ENCODE peak calls at places on chromosome X, in five cellular contexts. L is GM23248, N is endothelial cell of umbilical vein, C is coronary artery, W is tibial nerve. Y is an unnamed sample.

GRCh38 chrX:38437093-38437492 is 84.7 kb downstream of the OTC start:
- DNase-seq in L (peak), C (no peak), W (no peak), N (no peak), Y (no peak)

GRCh38 chrX:119684916-119685224 is 8.1 kb downstream of the SEPTIN6 start:
- DNase-seq in W (no peak), N (no peak), C (no peak), L (peak), Y (no peak)

GRCh38 chrX:95662200-95662599 is 1022.4 kb upstream of the DIAPH2 start:
- DNase-seq in L (no peak), W (no peak), N (no peak), C (no peak), Y (no peak)

GRCh38 chrX:138897621-138898492 is 186.3 kb upstream of the FGF13 start:
- DNase-seq in W (no peak), N (no peak), C (no peak), L (peak), Y (no peak)

GRCh38 chrX:121894756-121895155 is 847.3 kb downstream of the GLUD2 start:
- DNase-seq in N (no peak), C (no peak), L (no peak), W (no peak), Y (no peak)

GRCh38 chrX:141402897-141403610 is 160.7 kb upstream of the SPANXC start:
- DNase-seq in L (no peak), N (no peak), W (no peak), C (no peak), Y (no peak)

GRCh38 chrX:77505227-77505626 is 58.0 kb downstream of the FGF16 start:
- DNase-seq in W (no peak), N (peak), C (no peak), L (peak), Y (no peak)

GRCh38 chrX:10685923-10686595 is 65.7 kb upstream of the MID1 start:
- DNase-seq in N (no peak), C (no peak), W (no peak), L (peak), Y (no peak)

GRCh38 chrX:49001521-49002090 is 458 bp downstream of the GRIPAP1 start:
- DNase-seq in C (no peak), L (peak), N (peak), W (no peak), Y (no peak)

GRCh38 chrX:115616943-115617563 is 56.1 kb downstream of the PLS3 start:
- DNase-seq in C (no peak), W (no peak), N (peak), L (peak), Y (no peak)
- H3K27ac ChIP-seq in C (peak), W (peak), N (no peak), L (peak), Y (peak)

GRCh38 chrX:40155617-40156471 is 58.1 kb upstream of the BCOR start:
- DNase-seq in C (no peak), W (no peak), L (peak), N (no peak), Y (no peak)

GRCh38 chrX:40156472-40157227 is 58.9 kb upstream of the BCOR start:
- DNase-seq in N (no peak), C (no peak), W (no peak), L (no peak), Y (no peak)

GRCh38 chrX:40157228-40158035 is 59.7 kb upstream of the BCOR start:
- DNase-seq in W (no peak), L (no peak), N (no peak), C (no peak), Y (no peak)

GRCh38 chrX:40154853-40155616 is 57.3 kb upstream of the BCOR start:
- DNase-seq in N (peak), C (no peak), W (no peak), L (peak), Y (no peak)

GRCh38 chrX:40158036-40158706 is 60.4 kb upstream of the BCOR start:
- DNase-seq in N (no peak), C (no peak), W (no peak), L (peak), Y (no peak)
- H3K27ac ChIP-seq in N (peak), C (peak), W (peak), L (no peak), Y (no peak)

GRCh38 chrX:18394477-18394876 is 30.9 kb upstream of the CDKL5 start:
- DNase-seq in N (no peak), L (no peak), W (no peak), C (no peak), Y (no peak)
- H3K27ac ChIP-seq in N (no peak), L (no peak), W (no peak), C (no peak), Y (no peak)

GRCh38 chrX:136039968-136040367 is 54.7 kb downstream of the SLC9A6 start:
- DNase-seq in C (no peak), L (peak), W (no peak), N (no peak), Y (no peak)

GRCh38 chrX:136035663-136036062 is 50.4 kb downstream of the SLC9A6 start:
- DNase-seq in L (no peak), N (no peak), C (no peak), W (no peak), Y (no peak)

GRCh38 chrX:136046295-136046894 is 61.2 kb downstream of the SLC9A6 start:
- DNase-seq in N (peak), C (no peak), L (no peak), W (no peak), Y (no peak)

GRCh38 chrX:136039485-136039884 is 54.2 kb downstream of the SLC9A6 start:
- DNase-seq in C (no peak), L (no peak), N (no peak), W (no peak), Y (no peak)

GRCh38 chrX:136041254-136041812 is 56.1 kb downstream of the SLC9A6 start:
- DNase-seq in C (no peak), N (no peak), W (no peak), L (no peak), Y (no peak)
- H3K27ac ChIP-seq in C (peak), N (no peak), W (no peak), L (no peak), Y (no peak)

GRCh38 chrX:150508461-150509367 is 59.7 kb upstream of the MTM1 start:
- DNase-seq in N (peak), C (peak), W (peak), L (peak), Y (no peak)
- H3K27ac ChIP-seq in N (peak), C (peak), W (peak), L (peak), Y (peak)

DNA sequence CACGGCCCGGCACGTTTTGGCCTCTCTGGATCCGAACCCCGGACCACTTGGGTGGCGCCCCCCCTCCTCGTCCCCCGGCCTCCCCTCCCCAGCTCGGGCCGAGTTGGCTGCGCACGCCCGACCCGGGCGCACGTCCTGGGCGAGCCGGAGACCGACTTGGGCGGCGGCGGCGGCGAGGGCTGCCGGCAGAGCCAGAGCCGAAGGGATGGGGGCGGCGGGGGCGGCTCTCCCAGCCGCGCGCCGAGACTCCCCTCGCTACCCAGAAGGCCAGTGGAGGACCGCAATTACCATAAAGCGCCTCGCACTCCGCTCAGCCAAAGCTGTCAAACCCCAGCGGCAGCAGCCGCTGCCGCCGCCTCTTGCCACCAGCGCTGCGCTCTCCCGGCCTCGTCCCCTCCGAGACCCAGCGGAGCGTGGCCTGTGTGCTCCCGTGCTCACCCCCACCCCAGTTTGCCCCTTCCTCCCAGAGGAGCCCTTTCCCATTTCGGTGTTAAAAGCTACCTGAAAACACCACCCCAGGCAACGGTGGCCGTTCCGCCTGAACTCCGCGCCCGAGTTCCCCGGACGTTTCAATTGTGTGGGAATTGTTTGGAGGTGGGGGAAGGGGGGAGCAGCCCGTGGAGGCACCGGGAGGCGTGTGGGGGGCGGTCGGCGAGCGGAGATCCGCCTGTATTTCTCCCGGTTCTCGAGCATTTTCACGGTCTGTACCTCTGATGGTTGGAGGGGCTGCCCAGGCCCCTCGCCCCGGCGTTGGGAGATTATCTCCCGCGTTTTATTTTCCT is 697 bp upstream of the BCOR start:
- DNase-seq in C (no peak), W (no peak), N (peak), L (peak), Y (no peak)
- H3K27ac ChIP-seq in C (peak), W (peak), N (peak), L (peak), Y (peak)